ENCODE peak calls at places on chromosomes 3 and 15, in four cellular contexts. Q is fibroblast of the aortic adventitia, F is H7, H is aorta. D is an unnamed sample.

GRCh38 chr3:187291512-187292132 is at the start of gene MASP1:
- DNase-seq in Q (peak), F (peak), H (no peak), D (peak)

GRCh38 chr3:69763976-69764851 is 24.9 kb downstream of the MITF start:
- DNase-seq in Q (no peak), F (no peak), H (no peak), D (no peak)

GRCh38 chr3:197458179-197458707 is 97.5 kb downstream of the BDH1 start:
- DNase-seq in Q (no peak), F (peak), H (no peak), D (peak)

GRCh38 chr15:73886717-73887345 is 13.5 kb downstream of the TBC1D21 start:
- DNase-seq in Q (no peak), F (no peak), H (no peak), D (no peak)

GRCh38 chr15:87710406-87710805 is 546.1 kb downstream of the NTRK3 start:
- DNase-seq in Q (peak), F (no peak), H (no peak), D (no peak)

GRCh38 chr15:70478251-70478990 is 284.9 kb downstream of the UACA start:
- DNase-seq in Q (no peak), F (no peak), H (peak), D (no peak)

GRCh38 chr3:153311531-153311930 is 149.5 kb downstream of the RAP2B start:
- DNase-seq in Q (no peak), F (no peak), H (no peak), D (no peak)

GRCh38 chr3:47294392-47294791 is 11.6 kb downstream of the KLHL18 start:
- DNase-seq in Q (no peak), F (no peak), H (no peak), D (no peak)

GRCh38 chr15:78907577-78907976 is 34.9 kb downstream of the MORF4L1 start:
- DNase-seq in Q (no peak), F (peak), H (no peak), D (peak)

GRCh38 chr3:58574682-58575081 is 2.5 kb downstream of the FAM107A start:
- DNase-seq in Q (no peak), F (no peak), H (no peak), D (no peak)

GRCh38 chr3:194450341-194450740 is 36.5 kb downstream of the ATP13A3 start:
- DNase-seq in Q (no peak), F (no peak), H (no peak), D (no peak)

GRCh38 chr15:42891569-42891968 is 29.0 kb downstream of the TTBK2 start:
- DNase-seq in Q (peak), F (no peak), H (no peak), D (no peak)

GRCh38 chr15:82810863-82811421 is 1.5 kb downstream of the WHAMM start:
- DNase-seq in Q (no peak), F (no peak), H (no peak), D (no peak)

GRCh38 chr15:94070341-94071275 is 160.8 kb upstream of the MCTP2 start:
- DNase-seq in Q (no peak), F (no peak), H (no peak), D (peak)

GRCh38 chr3:49422379-49423248 is at the start of gene AMT:
- DNase-seq in Q (no peak), F (peak), H (peak), D (peak)

GRCh38 chr3:98886525-98886924 is 15.0 kb downstream of the DCBLD2 start:
- DNase-seq in Q (no peak), F (no peak), H (no peak), D (no peak)

GRCh38 chr3:65902304-65902793 is 136.4 kb downstream of the MAGI1 start:
- DNase-seq in Q (no peak), F (peak), H (no peak), D (peak)

GRCh38 chr15:81155375-81156218 is 21.5 kb downstream of the CFAP161 start:
- DNase-seq in Q (peak), F (peak), H (no peak), D (peak)

GRCh38 chr3:851098-851790 is 241.6 kb upstream of the CNTN6 start:
- DNase-seq in Q (no peak), F (no peak), H (no peak), D (peak)

GRCh38 chr15:78938608-78939488 is 6.0 kb downstream of the CTSH start:
- DNase-seq in Q (peak), F (no peak), H (no peak), D (no peak)

GRCh38 chr15:84915011-84915958 is 30.8 kb downstream of the SLC28A1 start:
- DNase-seq in Q (peak), F (peak), H (peak), D (peak)

GRCh38 chr15:67119238-67119846 is 53.9 kb downstream of the SMAD3 start:
- DNase-seq in Q (no peak), F (no peak), H (peak), D (no peak)

GRCh38 chr3:120244834-120245225 is 40.2 kb downstream of the GPR156 start:
- DNase-seq in Q (peak), F (no peak), H (no peak), D (peak)

GRCh38 chr15:69848551-69849231 is 249.0 kb downstream of the TLE3 start:
- DNase-seq in Q (no peak), F (no peak), H (no peak), D (no peak)

GRCh38 chr15:89330881-89331595 is 3.6 kb downstream of the POLG start:
- DNase-seq in Q (no peak), F (peak), H (peak), D (no peak)

GRCh38 chr3:141834296-141834695 is 42.1 kb upstream of the ATP1B3 start:
- DNase-seq in Q (no peak), F (no peak), H (no peak), D (no peak)

GRCh38 chr15:79969175-79969574 is 1.8 kb downstream of the BCL2A1 start:
- DNase-seq in Q (no peak), F (no peak), H (no peak), D (no peak)

GRCh38 chr3:13165576-13165975 is 92.3 kb upstream of the IQSEC1 start:
- DNase-seq in Q (no peak), F (no peak), H (no peak), D (no peak)

GRCh38 chr3:46713048-46713897 is 4.4 kb downstream of the PRSS50 start:
- DNase-seq in Q (no peak), F (no peak), H (peak), D (peak)

GRCh38 chr3:54432975-54433374 is 310.6 kb downstream of the CACNA2D3 start:
- DNase-seq in Q (no peak), F (no peak), H (no peak), D (no peak)

GRCh38 chr15:41620536-41621199 is 39.5 kb upstream of the MGA start:
- DNase-seq in Q (no peak), F (peak), H (no peak), D (no peak)

GRCh38 chr15:31345606-31346366 is 19.2 kb downstream of the KLF13 start:
- DNase-seq in Q (no peak), F (no peak), H (no peak), D (no peak)

GRCh38 chr3:10723991-10724390 is 92.0 kb upstream of the SLC6A11 start:
- DNase-seq in Q (no peak), F (no peak), H (no peak), D (peak)

GRCh38 chr15:72342385-72342784 is 22.4 kb upstream of the CELF6 start:
- DNase-seq in Q (no peak), F (peak), H (no peak), D (peak)

GRCh38 chr3:93910085-93910484 is 63.6 kb downstream of the PROS1 start:
- DNase-seq in Q (peak), F (no peak), H (no peak), D (no peak)

GRCh38 chr3:38404286-38404685 is 49.4 kb upstream of the ACVR2B start:
- DNase-seq in Q (peak), F (no peak), H (no peak), D (peak)

GRCh38 chr15:89690276-89691218 is at the start of the genes PEX11A and WDR93:
- DNase-seq in Q (peak), F (peak), H (peak), D (peak)

GRCh38 chr3:65963787-65964707 is 74.7 kb downstream of the MAGI1 start:
- DNase-seq in Q (peak), F (peak), H (no peak), D (no peak)

GRCh38 chr3:45640724-45641361 is 46.3 kb downstream of the LIMD1 start:
- DNase-seq in Q (no peak), F (no peak), H (no peak), D (no peak)

DNA sequence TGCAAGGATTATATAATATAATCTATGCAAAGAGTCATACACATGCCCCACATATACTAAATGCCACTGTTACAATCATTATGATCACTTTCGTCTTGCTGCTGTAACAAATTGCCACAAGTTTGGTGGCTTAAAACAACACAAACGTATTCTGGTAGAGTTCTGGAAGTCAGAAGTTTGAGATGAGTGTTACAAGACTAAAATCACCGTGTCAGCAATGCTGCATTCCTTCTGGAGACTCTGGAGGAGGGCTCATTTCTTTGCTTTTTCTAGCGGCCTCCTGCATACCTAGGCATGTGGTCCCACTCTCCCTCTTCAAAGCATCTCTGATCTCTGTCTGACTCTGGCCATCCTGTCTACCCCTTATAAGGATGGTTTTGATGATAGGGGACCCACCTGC is 1.4 kb upstream of the CCDC174 start:
- DNase-seq in Q (no peak), F (no peak), H (no peak), D (no peak)
- H3K4me3 ChIP-seq in Q (no peak), F (no peak), H (no peak), D (no peak)

GRCh38 chr3:172038823-172039222 is 555 bp upstream of the FNDC3B start:
- DNase-seq in Q (peak), F (no peak), H (no peak), D (peak)
- H3K4me3 ChIP-seq in Q (peak), F (peak), H (peak), D (peak)

DNA sequence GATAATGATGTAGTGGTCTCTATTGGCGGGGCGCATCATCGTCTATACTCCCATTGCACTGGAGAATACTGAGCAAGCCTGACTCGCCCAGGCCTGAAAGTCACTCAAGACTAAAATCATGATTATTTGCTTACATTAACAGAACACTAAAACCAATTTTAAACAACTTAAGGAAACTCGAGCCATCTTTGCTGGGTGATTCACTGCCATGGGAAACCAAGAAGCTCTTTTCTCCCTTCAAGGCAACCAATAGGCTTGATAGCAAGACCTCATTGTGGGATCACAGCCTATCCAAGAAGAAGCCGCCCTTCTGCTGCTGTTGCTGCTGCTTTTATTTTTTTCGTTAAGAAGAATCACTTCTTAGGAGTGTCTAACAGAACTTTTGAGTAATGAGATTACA is 479.4 kb downstream of the FOXP1 start:
- DNase-seq in Q (peak), F (no peak), H (no peak), D (no peak)
- H3K4me3 ChIP-seq in Q (no peak), F (no peak), H (no peak), D (no peak)

DNA sequence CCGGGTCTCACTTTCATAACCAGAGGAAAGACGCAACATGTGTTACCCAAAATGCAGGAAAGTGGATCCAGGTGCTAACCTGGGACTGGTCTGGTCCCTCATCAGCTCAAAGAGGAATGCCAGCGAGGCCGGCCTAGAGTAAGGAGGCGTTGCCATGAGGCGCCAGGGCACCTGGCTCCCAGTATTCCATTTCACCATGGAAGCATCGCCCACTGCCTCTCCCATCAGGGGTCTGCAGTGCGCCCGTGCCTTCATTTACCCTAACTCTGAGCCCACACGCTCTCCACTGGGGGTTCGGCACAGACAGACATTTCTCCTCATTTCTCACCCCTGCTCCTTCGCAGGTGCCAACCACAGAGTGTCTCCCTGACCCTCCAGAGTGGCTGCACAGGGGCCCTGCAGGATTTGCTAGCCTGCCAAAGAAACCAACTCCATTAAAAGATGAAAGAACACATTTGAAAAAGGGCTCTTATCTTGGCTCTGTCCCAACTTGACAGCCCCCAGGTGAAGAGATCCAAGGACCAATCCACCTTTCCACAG is 61.5 kb downstream of the ABTB1 start:
- DNase-seq in Q (no peak), F (no peak), H (no peak), D (no peak)
- H3K4me3 ChIP-seq in Q (no peak), F (no peak), H (no peak), D (no peak)

GRCh38 chr15:99015677-99016568 is 8.3 kb upstream of the PGPEP1L start:
- DNase-seq in Q (no peak), F (peak), H (no peak), D (peak)
- H3K4me3 ChIP-seq in Q (no peak), F (peak), H (no peak), D (peak)